ENCODE peak calls at places on chromosomes 16 and 17, in four cellular contexts. One of them, this sample, is unnamed.

GRCh38 chr17:69058165-69058564 is 2.6 kb downstream of the ABCA9 start:
- DNase-seq in left cardiac atrium: no peak
- DNase-seq in AG20443: no peak
- DNase-seq in fibroblast of villous mesenchyme: no peak
- DNase-seq in this sample: no peak

GRCh38 chr17:61551255-61551742 is 39.7 kb downstream of the NACA2 start:
- DNase-seq in left cardiac atrium: no peak
- DNase-seq in AG20443: peak
- DNase-seq in fibroblast of villous mesenchyme: peak
- DNase-seq in this sample: no peak

GRCh38 chr16:3143598-3144330 is 8.9 kb downstream of the ZNF213 start:
- DNase-seq in left cardiac atrium: peak
- DNase-seq in AG20443: no peak
- DNase-seq in fibroblast of villous mesenchyme: no peak
- DNase-seq in this sample: peak

GRCh38 chr16:68643847-68644246 is 1.3 kb upstream of the CDH3 start:
- DNase-seq in left cardiac atrium: no peak
- DNase-seq in AG20443: no peak
- DNase-seq in fibroblast of villous mesenchyme: no peak
- DNase-seq in this sample: no peak

GRCh38 chr16:89612415-89612814 is 1.0 kb upstream of the DPEP1 start:
- DNase-seq in left cardiac atrium: no peak
- DNase-seq in AG20443: no peak
- DNase-seq in fibroblast of villous mesenchyme: no peak
- DNase-seq in this sample: no peak

GRCh38 chr17:6314311-6314710 is 120.6 kb downstream of the AIPL1 start:
- DNase-seq in left cardiac atrium: no peak
- DNase-seq in AG20443: no peak
- DNase-seq in fibroblast of villous mesenchyme: no peak
- DNase-seq in this sample: no peak

GRCh38 chr16:55495616-55496289 is 13.1 kb upstream of the LPCAT2 start:
- DNase-seq in left cardiac atrium: no peak
- DNase-seq in AG20443: peak
- DNase-seq in fibroblast of villous mesenchyme: peak
- DNase-seq in this sample: no peak

GRCh38 chr16:22948058-22948602 is 134.2 kb downstream of the HS3ST2 start:
- DNase-seq in left cardiac atrium: peak
- DNase-seq in AG20443: peak
- DNase-seq in fibroblast of villous mesenchyme: no peak
- DNase-seq in this sample: peak

GRCh38 chr17:76199466-76199865 is 40.8 kb downstream of the RNF157 start:
- DNase-seq in left cardiac atrium: no peak
- DNase-seq in AG20443: no peak
- DNase-seq in fibroblast of villous mesenchyme: no peak
- DNase-seq in this sample: no peak

GRCh38 chr17:3557768-3558583 is at the start of gene TRPV3:
- DNase-seq in left cardiac atrium: no peak
- DNase-seq in AG20443: peak
- DNase-seq in fibroblast of villous mesenchyme: no peak
- DNase-seq in this sample: peak

GRCh38 chr16:72646615-72647014 is 401.3 kb downstream of the ZFHX3 start:
- DNase-seq in left cardiac atrium: no peak
- DNase-seq in AG20443: no peak
- DNase-seq in fibroblast of villous mesenchyme: no peak
- DNase-seq in this sample: no peak

GRCh38 chr16:56519459-56520250 is at the start of gene BBS2:
- DNase-seq in left cardiac atrium: peak
- DNase-seq in AG20443: peak
- DNase-seq in fibroblast of villous mesenchyme: peak
- DNase-seq in this sample: peak

GRCh38 chr17:3886776-3887175 is 6.1 kb downstream of the CAMKK1 start:
- DNase-seq in left cardiac atrium: no peak
- DNase-seq in AG20443: no peak
- DNase-seq in fibroblast of villous mesenchyme: no peak
- DNase-seq in this sample: peak

GRCh38 chr17:81553616-81554181 is 1.5 kb upstream of the FAAP100 start:
- DNase-seq in left cardiac atrium: peak
- DNase-seq in AG20443: peak
- DNase-seq in fibroblast of villous mesenchyme: peak
- DNase-seq in this sample: peak

GRCh38 chr17:39939588-39940419 is 12.3 kb downstream of the LRRC3C start:
- DNase-seq in left cardiac atrium: no peak
- DNase-seq in AG20443: peak
- DNase-seq in fibroblast of villous mesenchyme: peak
- DNase-seq in this sample: no peak

GRCh38 chr17:80499536-80499935 is 23.1 kb upstream of the NPTX1 start:
- DNase-seq in left cardiac atrium: no peak
- DNase-seq in AG20443: no peak
- DNase-seq in fibroblast of villous mesenchyme: no peak
- DNase-seq in this sample: no peak

GRCh38 chr17:50689956-50690886 is 17.5 kb downstream of the ANKRD40 start:
- DNase-seq in left cardiac atrium: no peak
- DNase-seq in AG20443: no peak
- DNase-seq in fibroblast of villous mesenchyme: peak
- DNase-seq in this sample: peak

GRCh38 chr17:17793378-17794214 is 43.2 kb downstream of the SREBF1 start:
- DNase-seq in left cardiac atrium: no peak
- DNase-seq in AG20443: no peak
- DNase-seq in fibroblast of villous mesenchyme: no peak
- DNase-seq in this sample: peak

GRCh38 chr17:77286641-77287431 is 146.1 kb downstream of the SEC14L1 start:
- DNase-seq in left cardiac atrium: peak
- DNase-seq in AG20443: peak
- DNase-seq in fibroblast of villous mesenchyme: peak
- DNase-seq in this sample: peak

GRCh38 chr17:27322690-27323508 is 29.0 kb downstream of the WSB1 start:
- DNase-seq in left cardiac atrium: no peak
- DNase-seq in AG20443: no peak
- DNase-seq in fibroblast of villous mesenchyme: no peak
- DNase-seq in this sample: no peak

GRCh38 chr16:13833510-13833909 is 86.4 kb upstream of the ERCC4 start:
- DNase-seq in left cardiac atrium: no peak
- DNase-seq in AG20443: no peak
- DNase-seq in fibroblast of villous mesenchyme: no peak
- DNase-seq in this sample: no peak

GRCh38 chr16:2969545-2970521 is 685 bp downstream of the PAQR4 start:
- DNase-seq in left cardiac atrium: peak
- DNase-seq in AG20443: peak
- DNase-seq in fibroblast of villous mesenchyme: peak
- DNase-seq in this sample: peak

GRCh38 chr17:40607641-40608040 is 40.0 kb downstream of the SMARCE1 start:
- DNase-seq in left cardiac atrium: no peak
- DNase-seq in AG20443: no peak
- DNase-seq in fibroblast of villous mesenchyme: no peak
- DNase-seq in this sample: no peak

GRCh38 chr17:27532269-27533067 is 76.2 kb downstream of the KSR1 start:
- DNase-seq in left cardiac atrium: peak
- DNase-seq in AG20443: no peak
- DNase-seq in fibroblast of villous mesenchyme: peak
- DNase-seq in this sample: no peak

This sample was measured in kidney.